ENCODE peak calls at places on chromosomes 2 and 18, in six cellular contexts. A is K562, J is HCT116, G is SK-N-SH, S is H1, B is GM12878. R is an unnamed sample.

GRCh38 chr18:26421931-26422330 is 126.4 kb downstream of the KCTD1 start:
- DNase-seq in A (no peak), J (no peak), G (no peak), S (no peak), B (no peak), R (no peak)

GRCh38 chr18:8389391-8390340 is 219.6 kb upstream of the RAB12 start:
- DNase-seq in A (peak), J (peak), G (peak), S (peak), B (no peak), R (no peak)

GRCh38 chr2:19901201-19901457 is 654 bp downstream of the TTC32 start:
- DNase-seq in A (no peak), J (no peak), G (no peak), S (no peak), B (no peak), R (no peak)

GRCh38 chr18:8754995-8755955 is 49.9 kb downstream of the MTCL1 start:
- DNase-seq in A (no peak), J (no peak), G (no peak), S (no peak), B (peak), R (no peak)

GRCh38 chr2:46245869-46246268 is 51.3 kb upstream of the EPAS1 start:
- DNase-seq in A (no peak), J (no peak), G (no peak), S (no peak), B (no peak), R (no peak)

GRCh38 chr2:159996792-159997546 is 65.4 kb downstream of the PLA2R1 start:
- DNase-seq in A (no peak), J (no peak), G (no peak), S (no peak), B (no peak), R (no peak)

GRCh38 chr18:77106331-77106730 is 26.3 kb downstream of the MBP start:
- DNase-seq in A (peak), J (no peak), G (no peak), S (no peak), B (no peak), R (no peak)

GRCh38 chr2:173307287-173307686 is 47.4 kb upstream of the CDCA7 start:
- DNase-seq in A (no peak), J (no peak), G (no peak), S (no peak), B (peak), R (no peak)

GRCh38 chr2:212959469-212960117 is 191.8 kb downstream of the IKZF2 start:
- DNase-seq in A (no peak), J (no peak), G (no peak), S (no peak), B (no peak), R (no peak)

GRCh38 chr2:22957441-22957840 is 427.5 kb upstream of the KLHL29 start:
- DNase-seq in A (no peak), J (no peak), G (no peak), S (no peak), B (no peak), R (no peak)

GRCh38 chr2:183034806-183035205 is 3.5 kb downstream of the NCKAP1 start:
- DNase-seq in A (no peak), J (no peak), G (no peak), S (no peak), B (no peak), R (no peak)

DNA sequence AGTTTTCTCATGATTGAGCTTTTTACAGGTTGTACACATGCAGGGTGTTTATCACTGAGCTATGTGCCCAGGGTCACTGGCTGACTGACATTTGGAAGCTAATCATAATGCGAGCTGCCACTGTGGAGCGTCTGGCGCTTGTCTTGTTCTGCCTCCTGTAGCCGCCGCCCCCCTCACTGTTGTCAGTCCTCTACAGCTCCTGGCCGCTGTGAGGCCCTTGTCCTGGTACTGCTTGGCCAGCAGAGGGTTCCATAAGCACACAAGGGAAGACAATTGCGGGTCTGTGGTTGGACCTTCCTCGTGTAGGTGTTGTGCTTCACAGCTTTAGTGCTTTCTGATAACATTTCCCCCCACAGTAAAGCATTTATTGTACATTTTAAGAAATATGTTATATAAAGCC is 105.6 kb upstream of the LDLRAD4 start:
- DNase-seq in A (peak), J (peak), G (peak), S (peak), B (no peak), R (peak)
- TF ChIP-seq JUND in A (no peak), J (no peak), G (no peak), S (no peak), B (no peak), R (no peak)

GRCh38 chr18:22106536-22107292 is 62.7 kb upstream of the GATA6 start:
- DNase-seq in A (peak), J (no peak), G (no peak), S (no peak), B (no peak), R (no peak)

GRCh38 chr18:22099925-22100324 is 69.5 kb upstream of the GATA6 start:
- DNase-seq in A (no peak), J (no peak), G (no peak), S (no peak), B (no peak), R (no peak)

GRCh38 chr18:22101731-22102130 is 67.7 kb upstream of the GATA6 start:
- DNase-seq in A (no peak), J (no peak), G (no peak), S (no peak), B (no peak), R (no peak)

GRCh38 chr18:22103664-22104031 is 65.7 kb upstream of the GATA6 start:
- DNase-seq in A (no peak), J (no peak), G (no peak), S (no peak), B (no peak), R (no peak)

DNA sequence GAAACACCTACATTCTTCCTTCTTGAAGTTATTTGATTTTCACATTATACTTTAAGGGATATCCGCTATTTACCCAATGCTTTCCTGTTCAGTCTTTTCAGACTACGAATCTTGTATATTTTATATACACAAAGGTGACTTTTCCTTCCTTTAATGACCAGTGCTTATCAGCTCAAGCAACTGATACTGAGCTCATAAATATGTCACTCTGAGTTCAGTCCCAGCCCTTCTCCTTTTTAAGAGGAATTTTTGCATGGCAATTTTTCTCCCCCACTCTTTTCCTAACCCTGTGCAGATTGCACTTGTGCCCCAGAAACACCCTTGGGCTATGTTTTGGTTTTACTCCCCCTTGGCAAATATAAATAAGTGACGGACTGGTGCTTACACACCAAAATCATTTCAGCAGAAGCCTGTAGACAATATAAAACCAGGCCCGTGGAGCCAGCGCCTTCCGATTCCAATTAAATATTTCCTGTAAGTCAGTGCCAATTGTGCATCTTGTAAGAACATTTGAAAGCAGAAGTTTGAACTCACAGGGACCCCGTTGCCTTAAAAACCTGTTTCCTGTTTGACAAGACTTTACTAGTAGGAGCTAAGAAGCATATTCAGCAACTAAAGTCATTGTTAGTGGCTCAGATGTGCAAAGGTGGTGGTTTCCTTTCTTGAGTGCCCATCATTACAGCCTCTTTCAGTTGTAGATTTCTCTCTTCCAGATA is 66.3 kb upstream of the GATA6 start:
- DNase-seq in A (no peak), J (no peak), G (no peak), S (no peak), B (no peak), R (no peak)
- TF ChIP-seq JUND in A (no peak), J (no peak), G (no peak), S (no peak), B (no peak), R (no peak)

DNA sequence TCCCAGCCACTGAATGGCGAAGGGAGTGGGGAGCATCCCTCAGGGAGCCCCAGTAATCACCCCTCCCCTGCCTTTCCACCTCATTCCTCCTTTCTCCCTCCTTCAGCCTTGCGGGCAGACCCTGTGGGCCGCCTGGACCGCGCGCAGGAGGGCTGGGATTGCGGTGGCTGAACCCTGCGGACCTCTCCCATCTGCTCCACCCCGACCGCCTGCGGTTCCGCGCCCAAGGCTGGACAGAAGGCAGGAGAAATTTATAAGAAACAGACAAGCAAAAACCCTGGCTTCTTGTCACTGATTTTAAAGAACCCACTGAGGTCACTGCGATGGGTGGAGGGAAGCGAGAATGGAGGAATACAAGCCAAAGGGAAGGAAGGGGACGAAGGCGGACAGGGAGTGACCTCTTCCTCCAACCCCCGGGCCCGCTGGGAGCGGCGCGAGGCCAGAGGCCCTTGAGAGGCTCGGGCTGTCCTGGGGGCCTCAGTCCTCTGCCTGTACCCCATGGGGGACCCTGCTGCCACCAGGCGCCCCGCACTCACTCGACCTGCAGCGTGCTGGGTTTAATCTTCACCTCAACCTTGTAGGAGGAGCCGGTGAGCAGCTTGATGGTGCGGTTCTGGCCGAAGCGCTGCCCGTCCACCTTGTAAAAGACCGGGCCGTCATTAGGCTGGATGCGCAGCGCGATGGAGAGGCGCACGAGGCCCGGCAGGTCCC is 908 bp downstream of the CNRIP1 start:
- DNase-seq in A (no peak), J (no peak), G (peak), S (no peak), B (no peak), R (no peak)
- TF ChIP-seq JUND in A (no peak), J (no peak), G (no peak), S (no peak), B (no peak), R (no peak)

GRCh38 chr2:239440511-239440959 is 39.7 kb upstream of the HDAC4 start:
- DNase-seq in A (no peak), J (no peak), G (no peak), S (peak), B (no peak), R (no peak)
- TF ChIP-seq JUND in A (no peak), J (no peak), G (no peak), S (no peak), B (no peak), R (no peak)

GRCh38 chr18:32049393-32050161 is 31.0 kb downstream of the RNF125 start:
- DNase-seq in A (no peak), J (no peak), G (no peak), S (no peak), B (no peak), R (no peak)
- TF ChIP-seq JUND in A (peak), J (no peak), G (no peak), S (no peak), B (no peak), R (no peak)

GRCh38 chr2:239287461-239287860 is 113.4 kb downstream of the HDAC4 start:
- DNase-seq in A (no peak), J (no peak), G (no peak), S (no peak), B (no peak), R (no peak)
- TF ChIP-seq JUND in A (no peak), J (no peak), G (no peak), S (no peak), B (no peak), R (no peak)

DNA sequence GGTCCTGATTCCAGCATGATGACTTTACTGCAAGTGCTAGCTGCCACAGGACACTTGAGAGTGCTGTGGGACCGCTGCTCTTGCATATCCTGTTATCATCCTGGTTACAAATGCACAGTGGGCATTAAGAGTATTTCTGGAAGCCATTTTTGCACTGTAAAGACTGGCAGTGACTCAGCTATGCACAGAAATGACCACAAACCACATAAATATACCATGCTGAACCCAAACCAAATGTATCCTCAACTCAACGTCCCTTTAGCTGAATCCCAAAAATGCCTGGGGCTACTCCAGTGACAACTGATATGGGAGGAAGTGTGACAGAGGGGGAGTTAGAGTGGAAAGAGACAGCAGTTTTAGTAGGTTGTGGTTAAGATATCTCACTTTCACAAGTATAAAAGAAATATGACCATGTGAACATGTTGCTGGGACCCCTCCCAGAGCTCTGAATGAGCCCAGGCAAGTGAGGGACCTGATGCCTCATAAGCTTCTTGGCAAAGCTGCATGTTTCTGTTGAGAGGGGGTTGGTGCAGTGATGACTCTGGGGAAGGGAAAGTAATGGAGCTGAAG is 37.3 kb downstream of the RHBDD1 start:
- DNase-seq in A (peak), J (no peak), G (no peak), S (no peak), B (no peak), R (no peak)
- TF ChIP-seq JUND in A (no peak), J (no peak), G (no peak), S (no peak), B (no peak), R (no peak)

DNA sequence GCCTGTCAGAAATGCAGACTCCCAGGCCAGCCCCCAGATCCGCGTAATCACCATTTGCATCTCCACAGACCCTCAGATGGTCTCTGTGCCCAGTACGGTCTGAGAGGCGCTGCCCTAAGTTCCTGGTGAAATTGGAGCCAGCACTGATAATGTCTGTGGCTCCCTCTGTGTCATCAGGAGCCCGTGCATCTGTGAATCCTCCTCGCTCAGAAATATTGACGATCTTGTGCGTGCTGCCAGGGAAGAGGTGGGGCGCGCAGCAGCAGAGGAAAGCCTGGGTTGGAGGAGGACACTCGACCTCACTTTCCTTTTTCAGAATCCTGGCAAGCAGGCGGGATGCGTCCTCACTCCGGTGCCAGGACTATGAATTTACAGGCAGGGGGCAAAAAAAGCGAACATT is 686.1 kb upstream of the SALL3 start:
- DNase-seq in A (no peak), J (no peak), G (no peak), S (peak), B (no peak), R (no peak)
- TF ChIP-seq JUND in A (no peak), J (no peak), G (no peak), S (no peak), B (no peak), R (no peak)

DNA sequence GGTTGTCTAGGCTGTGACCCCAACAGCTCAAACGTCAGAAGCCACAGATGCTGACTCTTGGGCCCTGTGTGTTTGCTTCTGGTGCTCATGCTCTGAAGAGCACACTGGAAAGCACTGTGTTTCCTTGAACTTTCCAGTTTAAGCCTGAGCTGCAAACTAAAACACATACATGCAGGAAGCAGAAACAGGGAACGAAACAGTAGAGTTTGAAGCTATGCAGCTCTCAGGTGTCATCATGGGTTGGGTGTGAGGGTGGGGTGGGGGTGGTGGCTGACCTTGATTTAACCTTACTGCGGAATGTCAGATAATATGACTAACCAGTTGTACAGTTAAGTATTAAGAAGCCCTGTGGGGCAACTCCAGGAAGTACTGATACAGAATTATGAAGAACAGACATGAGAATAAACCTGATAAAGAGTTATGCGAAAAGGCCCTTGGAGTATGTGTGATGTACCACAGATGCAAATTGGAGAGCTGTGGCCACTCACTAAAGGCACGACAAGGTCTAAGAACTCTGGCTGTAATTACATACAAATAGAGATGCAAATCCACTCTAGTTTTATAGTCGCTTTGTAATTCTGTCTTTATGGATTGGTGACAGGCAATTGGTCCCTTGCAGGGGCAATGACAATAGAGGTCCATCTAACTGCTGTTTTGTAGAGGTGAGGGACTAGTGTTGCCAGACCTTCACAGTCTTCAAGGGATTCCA is 273.1 kb downstream of the NAPG start:
- DNase-seq in A (peak), J (no peak), G (no peak), S (no peak), B (no peak), R (no peak)
- TF ChIP-seq JUND in A (no peak), J (no peak), G (no peak), S (no peak), B (no peak), R (no peak)